ENCODE peak calls at places on chromosomes 1 and 21, in four cellular contexts. N, A, C and S are unnamed samples.

GRCh38 chr1:230902349-230902923 is 34.1 kb upstream of the C1orf198 start:
- DNase-seq in N (no peak), A (no peak), C (no peak), S (no peak)

GRCh38 chr1:174433451-174433850 is 14.3 kb upstream of the GPR52 start:
- DNase-seq in N (no peak), A (no peak), C (peak; percentile 60), S (no peak)

GRCh38 chr1:48182441-48182840 is 40.1 kb upstream of the SLC5A9 start:
- DNase-seq in N (no peak), A (no peak), C (no peak), S (no peak)

GRCh38 chr1:167066333-167067122 is 23.6 kb downstream of the GPA33 start:
- DNase-seq in N (peak; percentile 88), A (peak; percentile 96), C (no peak), S (peak; percentile 66)

GRCh38 chr1:67563684-67564083 is 121.3 kb upstream of the GADD45A start:
- DNase-seq in N (no peak), A (no peak), C (no peak), S (no peak)

GRCh38 chr1:234256359-234256758 is 116.9 kb upstream of the COA6 start:
- DNase-seq in N (no peak), A (no peak), C (peak; percentile 82), S (no peak)

GRCh38 chr1:36846366-36846765 is 187.9 kb downstream of the GRIK3 start:
- DNase-seq in N (no peak), A (no peak), C (no peak), S (no peak)

GRCh38 chr1:113918243-113918642 is 10.9 kb upstream of the HIPK1 start:
- DNase-seq in N (no peak), A (no peak), C (no peak), S (no peak)

GRCh38 chr1:38815903-38816627 is 43.5 kb downstream of the RRAGC start:
- DNase-seq in N (no peak), A (no peak), C (no peak), S (no peak)

GRCh38 chr1:68495532-68495931 is 1.4 kb downstream of the DEPDC1 start:
- DNase-seq in N (no peak), A (no peak), C (no peak), S (no peak)

GRCh38 chr1:185314416-185314815 is 2.6 kb downstream of the IVNS1ABP start:
- DNase-seq in N (no peak), A (no peak), C (no peak), S (no peak)

GRCh38 chr1:204171751-204172178 is 5.6 kb upstream of the REN start:
- DNase-seq in N (no peak), A (no peak), C (peak; percentile 73), S (no peak)

GRCh38 chr1:240309804-240310203 is 218.1 kb downstream of the FMN2 start:
- DNase-seq in N (no peak), A (no peak), C (no peak), S (no peak)

GRCh38 chr1:61531725-61532124 is 193.2 kb downstream of the TM2D1 start:
- DNase-seq in N (no peak), A (no peak), C (no peak), S (no peak)

GRCh38 chr21:32360401-32360981 is 32.3 kb downstream of the URB1 start:
- DNase-seq in N (no peak), A (no peak), C (no peak), S (no peak)

GRCh38 chr1:226223157-226223785 is at the start of gene MIXL1:
- DNase-seq in N (no peak), A (no peak), C (no peak), S (no peak)

GRCh38 chr1:93681549-93682412 is at the start of gene BCAR3:
- DNase-seq in N (peak; percentile 90), A (peak; percentile 86), C (peak; percentile 67), S (peak; percentile 73)

GRCh38 chr21:46410516-46410915 is 48.2 kb upstream of the DIP2A start:
- DNase-seq in N (no peak), A (no peak), C (no peak), S (no peak)
- H3K4me3 ChIP-seq in N (no peak overlapping the region), A (no peak overlapping the region), C (no peak overlapping the region), S (no peak overlapping the region)

GRCh38 chr21:29985866-29986265 is 46.1 kb upstream of the GRIK1 start:
- DNase-seq in N (no peak), A (no peak), C (no peak), S (no peak)
- H3K27ac ChIP-seq in N (no peak overlapping the region), A (no peak overlapping the region), C (no peak overlapping the region), S (no peak overlapping the region)

GRCh38 chr1:10514490-10515235 is 39.9 kb downstream of the PEX14 start:
- DNase-seq in N (no peak), A (no peak), C (peak; percentile 22), S (no peak)

GRCh38 chr1:10517677-10517982 is 42.9 kb downstream of the PEX14 start:
- DNase-seq in N (no peak), A (no peak), C (no peak), S (no peak)

GRCh38 chr1:10516244-10516643 is 41.5 kb downstream of the PEX14 start:
- DNase-seq in N (no peak), A (no peak), C (no peak), S (no peak)

GRCh38 chr1:10516925-10517676 is 42.4 kb downstream of the PEX14 start:
- DNase-seq in N (no peak), A (no peak), C (no peak), S (no peak)

GRCh38 chr1:10515627-10516026 is 40.9 kb downstream of the PEX14 start:
- DNase-seq in N (no peak), A (no peak), C (no peak), S (no peak)
- H3K4me1 ChIP-seq in N (peaks cover 44% of the 10 kb centered on the region), A (peaks cover under 1% of the 10 kb centered on the region), C (peaks cover 15% of the 10 kb centered on the region), S (peaks cover 11% of the 10 kb centered on the region)

GRCh38 chr21:42684109-42684916 is 30.9 kb downstream of the PDE9A start:
- DNase-seq in N (peak; percentile 61), A (no peak), C (no peak), S (no peak)
- H3K4me3 ChIP-seq in N (no peak overlapping the region), A (no peak overlapping the region), C (no peak overlapping the region), S (no peak overlapping the region)

GRCh38 chr1:206457408-206457807 is 12.9 kb upstream of the IKBKE start:
- DNase-seq in N (no peak), A (no peak), C (no peak), S (no peak)

GRCh38 chr1:206455681-206456344 is 14.5 kb upstream of the IKBKE start:
- DNase-seq in N (no peak), A (no peak), C (no peak), S (peak; percentile 48)

GRCh38 chr1:206453111-206453510 is 17.2 kb upstream of the IKBKE start:
- DNase-seq in N (no peak), A (no peak), C (no peak), S (no peak)

GRCh38 chr1:206456577-206457375 is 13.5 kb upstream of the IKBKE start:
- DNase-seq in N (peak; percentile 55), A (no peak), C (no peak), S (no peak)

DNA sequence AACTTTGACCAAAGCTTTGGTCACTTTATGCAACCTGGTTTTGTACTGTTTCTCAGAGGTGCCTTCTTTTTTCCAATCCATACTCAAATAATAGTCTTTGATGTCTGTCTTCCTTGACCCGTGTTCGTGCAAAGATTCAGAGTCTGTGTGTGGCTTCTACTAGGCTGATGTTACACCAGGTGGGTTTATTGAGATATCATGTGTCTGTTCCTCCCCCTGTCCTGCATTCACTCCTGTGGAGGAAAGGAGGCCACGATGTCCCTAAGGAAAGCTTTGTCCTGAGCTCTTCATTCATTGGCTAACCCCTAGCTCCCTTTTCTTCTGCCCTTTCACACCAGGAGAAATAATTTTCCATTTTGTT is 15.0 kb upstream of the IKBKE start:
- DNase-seq in N (no peak), A (no peak), C (no peak), S (no peak)
- H3K27ac ChIP-seq in N (no peak overlapping the region), A (no peak overlapping the region), C (no peak overlapping the region), S (no peak overlapping the region)

DNA sequence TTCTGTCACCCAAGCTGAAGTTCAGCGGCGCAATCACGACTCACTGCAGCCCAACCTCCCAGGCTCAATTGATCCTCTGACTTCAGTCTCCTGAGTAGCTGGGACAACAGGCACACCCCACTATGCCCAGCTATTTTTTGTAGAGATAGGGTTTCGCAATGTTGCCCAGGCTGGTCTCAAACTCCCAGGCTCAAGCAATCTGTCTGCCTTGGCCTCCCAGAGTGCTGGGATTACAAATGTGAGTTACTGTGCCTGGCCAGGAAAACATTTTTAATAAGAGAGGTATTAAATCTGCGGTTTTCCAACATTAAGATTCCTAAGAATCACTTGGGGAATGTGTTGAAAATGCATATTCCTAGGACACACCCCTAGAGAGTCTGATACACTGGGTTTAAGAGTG is 8.6 kb downstream of the CSF1 start:
- DNase-seq in N (no peak), A (peak; percentile 10), C (no peak), S (no peak)
- H3K4me1 ChIP-seq in N (peaks cover 7% of the 10 kb centered on the region), A (no peaks in the 10 kb centered on the region), C (no peaks in the 10 kb centered on the region), S (peaks cover 8% of the 10 kb centered on the region)

DNA sequence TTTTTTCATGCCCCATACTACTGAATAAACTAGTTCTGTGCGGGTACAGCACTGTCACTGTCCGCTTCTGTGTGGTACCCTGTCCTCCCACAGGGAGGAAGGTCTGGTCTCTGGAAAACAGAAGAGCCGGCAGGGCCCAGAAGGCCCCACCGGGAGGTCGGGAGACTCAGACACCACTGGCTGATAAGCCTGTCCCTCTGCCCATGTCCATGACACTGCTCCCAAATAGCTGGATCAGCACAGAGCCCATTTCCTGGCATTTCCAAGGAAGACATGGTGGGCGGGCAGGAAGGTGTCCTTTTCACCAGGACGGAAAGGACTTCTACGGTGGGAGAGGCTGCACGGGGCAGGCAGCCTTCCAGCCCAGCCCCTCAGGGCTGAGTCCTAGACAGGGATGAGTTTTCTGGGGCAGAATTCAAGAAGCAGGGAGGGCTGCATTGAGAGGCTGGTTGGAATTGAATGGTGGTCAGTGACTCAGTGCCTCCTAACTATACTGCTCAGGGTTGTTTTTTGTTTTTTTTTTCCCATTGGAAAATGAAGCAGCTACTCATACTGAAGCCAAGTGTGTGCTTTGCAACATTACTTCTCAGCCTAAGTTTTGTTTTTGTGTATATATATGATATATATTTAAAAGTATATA is 7.1 kb downstream of the PSRC1 start:
- DNase-seq in N (no peak), A (no peak), C (peak; percentile 80), S (no peak)
- H3K4me3 ChIP-seq in N (peak overlapping the region; percentile 29), A (no peak overlapping the region), C (no peak overlapping the region), S (no peak overlapping the region)